ENCODE peak calls at places on chromosome 10, in nine cellular contexts. G is adrenal gland, W is IMR-90, I is kidney, N is PC-3, V is mammary epithelial cell, C is hepatocyte, P is colonic mucosa, U is upper lobe of right lung. F is an unnamed sample.

GRCh38 chr10:128069351-128070051 is 56.7 kb downstream of the MKI67 start:
- DNase-seq in V (peak; percentile 85), P (peak; percentile 64), W (peak; percentile 66), I (peak; percentile 87), N (peak; percentile 64), U (peak; percentile 78), C (peak; percentile 89), G (peak; percentile 84), F (peak; percentile 71)

GRCh38 chr10:123573236-123574147 is 92.7 kb upstream of the GPR26 start:
- DNase-seq in C (peak; percentile 69), P (peak; percentile 77), I (no peak), N (peak; percentile 91), W (no peak), U (peak; percentile 83), G (no peak), V (peak; percentile 90), F (peak; percentile 71)

GRCh38 chr10:22442063-22442462 is 96.8 kb downstream of the SPAG6 start:
- DNase-seq in W (no peak), V (no peak), U (no peak), G (no peak), P (no peak), N (no peak), I (no peak), C (no peak), F (peak; percentile 84)

GRCh38 chr10:128147669-128148068 is 21.4 kb upstream of the MKI67 start:
- DNase-seq in I (no peak), N (peak; percentile 4), U (no peak), V (peak; percentile 83), G (no peak), P (no peak), C (no peak), W (peak; percentile 82), F (no peak)

GRCh38 chr10:1413823-1414222 is 323.5 kb downstream of the ADARB2 start:
- DNase-seq in W (no peak), U (no peak), P (no peak), G (no peak), N (no peak), I (no peak), V (no peak), C (no peak), F (no peak)

GRCh38 chr10:1465421-1465902 is 271.9 kb downstream of the ADARB2 start:
- DNase-seq in W (no peak), V (peak; percentile 3), C (peak; percentile 76), I (no peak), N (no peak), G (no peak), U (peak; percentile 55), P (no peak), F (no peak)

GRCh38 chr10:132814469-132814856 is 28.5 kb upstream of the NKX6-2 start:
- DNase-seq in W (no peak), U (peak; percentile 53), C (no peak), V (no peak), I (peak; percentile 56), G (no peak), N (no peak), P (no peak), F (no peak)

GRCh38 chr10:5666324-5667220 is at the start of gene ASB13:
- DNase-seq in I (peak; percentile 93), G (peak; percentile 84), N (peak; percentile 50), U (peak; percentile 89), C (peak; percentile 86), P (peak; percentile 88), V (peak; percentile 49), W (peak; percentile 20), F (peak; percentile 79)

GRCh38 chr10:108911814-108912541 is 1011.3 kb downstream of the XPNPEP1 start:
- DNase-seq in V (peak; percentile 41), U (peak; percentile 70), P (peak; percentile 62), C (peak; percentile 86), G (peak; percentile 61), N (peak; percentile 82), I (peak; percentile 82), W (peak; percentile 51), F (peak; percentile 76)

GRCh38 chr10:83959330-83959729 is 180.0 kb upstream of the GHITM start:
- DNase-seq in G (no peak), U (no peak), C (no peak), V (no peak), W (no peak), P (no peak), N (no peak), I (no peak), F (no peak)

GRCh38 chr10:83960125-83960524 is 179.2 kb upstream of the GHITM start:
- DNase-seq in V (no peak), C (no peak), U (no peak), P (no peak), W (no peak), G (no peak), N (no peak), I (no peak), F (no peak)

GRCh38 chr10:83965473-83965872 is 173.8 kb upstream of the GHITM start:
- DNase-seq in W (no peak), V (no peak), N (no peak), G (no peak), P (no peak), I (no peak), U (no peak), C (no peak), F (no peak)

GRCh38 chr10:83963446-83963845 is 175.9 kb upstream of the GHITM start:
- DNase-seq in C (no peak), N (no peak), V (no peak), G (no peak), U (no peak), W (no peak), I (no peak), P (no peak), F (no peak)

GRCh38 chr10:83961620-83962019 is 177.7 kb upstream of the GHITM start:
- DNase-seq in N (no peak), V (no peak), P (no peak), W (no peak), G (no peak), I (no peak), U (no peak), C (no peak), F (no peak)
- TF ChIP-seq CTCF in N (no peak), V (no peak), P (no peak), W (no peak), G (no peak), I (no peak), U (no peak), C (peak; percentile 32), F (peak; percentile 72)

DNA sequence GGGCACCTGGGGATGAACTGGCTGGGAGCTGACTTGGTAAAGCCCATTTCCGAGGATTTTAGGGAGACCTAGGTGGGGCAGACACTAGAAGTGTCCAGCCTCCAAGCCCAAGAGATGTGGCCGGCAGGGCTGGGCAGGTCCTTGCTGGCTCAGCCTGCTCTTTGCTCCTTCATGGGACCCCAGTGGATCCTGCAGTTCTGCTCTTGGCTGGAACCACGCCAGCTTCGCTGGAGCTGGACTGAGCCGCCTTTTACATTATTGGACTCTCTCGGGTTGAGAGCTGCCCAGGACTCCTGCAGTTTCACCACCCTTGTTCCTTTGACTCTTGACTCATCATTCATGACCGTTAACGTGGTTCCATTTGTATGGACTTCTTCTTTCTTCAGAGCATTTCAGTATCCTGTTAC is 5.7 kb downstream of the PPIF start:
- DNase-seq in I (no peak), C (no peak), N (no peak), G (peak; percentile 61), P (no peak), U (no peak), W (no peak), V (no peak), F (no peak)
- H3K4me3 ChIP-seq in I (no peak overlapping the region), C (no peak overlapping the region), N (no peak overlapping the region), G (no peak overlapping the region), P (no peak overlapping the region), U (no peak overlapping the region), W (no peak overlapping the region), V (no peak overlapping the region), F (no peak overlapping the region)

GRCh38 chr10:114519756-114520288 is 115.5 kb upstream of the AFAP1L2 start:
- DNase-seq in V (peak; percentile 57), P (peak; percentile 62), W (no peak), C (no peak), N (peak; percentile 18), U (no peak), G (no peak), I (no peak), F (no peak)
- H3K4me1 ChIP-seq in V (peaks cover 26% of the 10 kb centered on the region), P (peaks cover 19% of the 10 kb centered on the region), W (peaks cover 9% of the 10 kb centered on the region), C (peaks cover 42% of the 10 kb centered on the region), N (peaks cover 34% of the 10 kb centered on the region), U (peaks cover 14% of the 10 kb centered on the region), G (no peaks in the 10 kb centered on the region), I (peaks cover 3% of the 10 kb centered on the region), F (peaks cover 3% of the 10 kb centered on the region)

DNA sequence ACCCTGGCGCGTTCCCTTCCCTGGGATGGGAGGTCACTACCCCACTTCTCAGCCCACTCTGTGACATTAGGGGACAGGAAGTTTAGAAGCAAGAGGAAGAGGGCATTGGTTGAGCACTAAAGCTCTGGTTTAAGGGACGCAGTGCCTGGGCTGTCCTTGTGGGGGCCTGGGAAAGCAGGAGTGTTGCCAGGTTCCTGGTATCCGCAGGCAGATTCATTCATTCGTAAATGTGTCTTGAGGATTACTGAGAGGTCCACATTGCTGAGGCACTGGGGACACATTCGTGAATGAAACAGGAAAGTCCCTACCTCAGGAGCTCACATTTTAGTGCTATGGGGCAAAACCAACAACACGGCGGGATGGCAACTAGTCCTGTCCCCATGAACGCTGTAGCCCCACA is 69.4 kb downstream of the COL13A1 start:
- DNase-seq in N (no peak), W (no peak), C (no peak), V (no peak), P (no peak), I (no peak), U (no peak), G (no peak), F (no peak)
- TF ChIP-seq CTCF in N (no peak), W (no peak), C (no peak), V (no peak), P (no peak), I (no peak), U (no peak), G (no peak), F (no peak)